ENCODE peak calls at places on chromosome 22, in nine cellular contexts. T is heart right ventricle, P is astrocyte, I is fibroblast of lung, W is H9, B is GM23338, F is Peyer's patch, G is pancreas, J is A673. Y is an unnamed sample.

GRCh38 chr22:26887456-26887855 is 230.1 kb downstream of the MIAT start:
- DNase-seq in J (peak; percentile 65), I (peak; percentile 97), G (no peak), B (peak; percentile 56), F (no peak), T (no peak), W (no peak), P (peak; percentile 97), Y (no peak)

GRCh38 chr22:49968831-49969661 is 8.5 kb downstream of the PIM3 start:
- DNase-seq in W (peak; percentile 40), T (peak; percentile 5), P (no peak), G (peak; percentile 63), J (no peak), I (no peak), F (peak; percentile 52), B (no peak), Y (no peak)

GRCh38 chr22:44550666-44551491 is 52.8 kb upstream of the RTL6 start:
- DNase-seq in T (peak; percentile 29), W (no peak), I (peak; percentile 91), J (no peak), P (peak; percentile 86), B (no peak), F (no peak), G (peak; percentile 57), Y (peak; percentile 1)

GRCh38 chr22:49240472-49240871 is 587.2 kb downstream of the BRD1 start:
- DNase-seq in J (no peak), P (no peak), I (no peak), B (no peak), T (no peak), G (no peak), W (peak; percentile 10), F (peak; percentile 29), Y (no peak)

GRCh38 chr22:38239101-38239761 is 33.6 kb downstream of the TMEM184B start:
- DNase-seq in T (no peak), J (no peak), P (peak; percentile 94), F (no peak), W (no peak), B (no peak), I (peak; percentile 95), G (no peak), Y (peak; percentile 64)

GRCh38 chr22:44535362-44536095 is 37.5 kb upstream of the RTL6 start:
- DNase-seq in P (no peak), T (no peak), B (no peak), G (no peak), W (no peak), J (no peak), F (no peak), I (no peak), Y (no peak)

GRCh38 chr22:21714784-21715183 is 20.8 kb downstream of the YPEL1 start:
- DNase-seq in J (peak; percentile 17), T (no peak), G (no peak), B (no peak), P (no peak), W (no peak), F (no peak), I (no peak), Y (no peak)

GRCh38 chr22:47782461-47783075 is 1020.1 kb downstream of the TBC1D22A start:
- DNase-seq in G (no peak), P (no peak), T (no peak), W (no peak), J (no peak), B (no peak), I (no peak), F (no peak), Y (no peak)

GRCh38 chr22:46239261-46240048 is 10.6 kb downstream of the CDPF1 start:
- DNase-seq in T (no peak), J (no peak), P (no peak), W (no peak), F (no peak), B (no peak), I (no peak), G (no peak), Y (peak; percentile 19)

GRCh38 chr22:46029574-46030200 is 52.7 kb upstream of the WNT7B start:
- DNase-seq in G (peak; percentile 13), J (no peak), I (no peak), T (no peak), W (no peak), P (no peak), F (peak; percentile 19), B (no peak), Y (no peak)

GRCh38 chr22:32355760-32356159 is 1.9 kb upstream of the RFPL3 start:
- DNase-seq in F (no peak), P (no peak), T (no peak), I (no peak), J (no peak), G (no peak), W (no peak), B (peak; percentile 72), Y (peak; percentile 49)

GRCh38 chr22:41526802-41527799 is 17.2 kb downstream of the POLR3H start:
- DNase-seq in P (no peak), T (no peak), G (peak; percentile 79), W (peak; percentile 63), B (peak; percentile 70), J (peak; percentile 49), I (no peak), F (no peak), Y (peak; percentile 36)

GRCh38 chr22:42432020-42432596 is at the start of gene NFAM1:
- DNase-seq in W (no peak), P (no peak), T (no peak), G (no peak), I (no peak), B (no peak), F (no peak), J (peak; percentile 72), Y (no peak)

GRCh38 chr22:49977578-49977977 is 17.0 kb downstream of the PIM3 start:
- DNase-seq in W (no peak), G (no peak), F (no peak), P (no peak), J (no peak), T (no peak), B (no peak), I (no peak), Y (no peak)

GRCh38 chr22:35987487-35987886 is 41.1 kb downstream of the RBFOX2 start:
- DNase-seq in J (peak; percentile 62), W (no peak), P (no peak), F (no peak), G (no peak), I (peak; percentile 48), T (no peak), B (no peak), Y (peak; percentile 30)

GRCh38 chr22:22895776-22896445 is 8.3 kb downstream of the IGLL5 start:
- DNase-seq in W (no peak), B (no peak), T (no peak), P (no peak), I (no peak), F (no peak), J (no peak), G (no peak), Y (no peak)
- H3K4me1 ChIP-seq in W (no peaks in the 10 kb centered on the region), B (no peaks in the 10 kb centered on the region), T (no peaks in the 10 kb centered on the region), P (no peaks in the 10 kb centered on the region), I (no peaks in the 10 kb centered on the region), F (no peaks in the 10 kb centered on the region), J (no peaks in the 10 kb centered on the region), G (no peaks in the 10 kb centered on the region), Y (no peaks in the 10 kb centered on the region)

GRCh38 chr22:17379939-17380710 is 10.9 kb downstream of the CECR2 start:
- DNase-seq in P (no peak), G (no peak), W (no peak), J (no peak), I (no peak), T (no peak), F (no peak), B (no peak), Y (no peak)

GRCh38 chr22:17376950-17377349 is 7.7 kb downstream of the CECR2 start:
- DNase-seq in B (no peak), G (no peak), I (no peak), F (no peak), J (no peak), P (no peak), W (no peak), T (no peak), Y (no peak)

GRCh38 chr22:17373839-17374238 is 4.6 kb downstream of the CECR2 start:
- DNase-seq in F (no peak), I (no peak), T (no peak), B (no peak), W (no peak), G (no peak), P (no peak), J (no peak), Y (no peak)

GRCh38 chr22:17371446-17371845 is 2.2 kb downstream of the CECR2 start:
- DNase-seq in B (no peak), I (no peak), J (no peak), T (no peak), F (no peak), W (no peak), G (no peak), P (no peak), Y (no peak)

DNA sequence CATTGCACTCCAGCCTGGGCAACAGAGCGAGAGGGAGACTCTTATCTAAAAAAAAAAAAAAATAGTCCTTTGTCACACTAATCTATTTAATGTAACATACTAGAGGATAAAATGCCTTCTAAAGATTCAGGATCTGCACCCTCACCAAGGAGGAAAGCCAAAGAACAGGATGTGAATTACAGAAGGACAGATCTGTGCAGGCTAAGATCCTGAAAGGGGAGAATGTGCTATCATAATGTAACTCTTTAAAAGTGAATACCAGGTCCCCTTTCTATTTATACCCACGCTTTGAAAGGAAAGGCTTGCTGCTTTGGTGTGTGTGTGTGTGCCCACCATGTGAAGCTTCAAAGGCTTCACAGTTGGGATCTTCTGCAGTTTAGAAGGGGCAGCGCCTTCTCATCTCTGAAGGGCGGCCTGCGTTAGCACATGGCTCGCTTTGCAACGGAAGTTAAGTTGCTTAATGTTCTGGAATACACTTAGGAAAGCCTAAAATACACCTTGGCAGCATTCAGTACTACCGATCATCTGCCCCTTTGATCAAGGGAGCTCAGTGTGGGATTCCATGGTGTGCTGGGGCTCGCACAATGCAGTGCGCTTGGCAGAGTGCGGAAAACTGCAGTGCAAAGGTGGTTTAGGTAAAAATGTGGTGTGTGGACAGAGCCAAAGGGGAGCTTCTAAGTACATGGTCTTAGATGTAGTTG is 6.8 kb downstream of the CECR2 start:
- DNase-seq in G (no peak), I (no peak), P (no peak), W (no peak), F (no peak), B (no peak), T (no peak), J (no peak), Y (no peak)
- H3K27me3 ChIP-seq in G (no peaks in the 10 kb centered on the region), I (peaks cover 7% of the 10 kb centered on the region), P (peaks cover 18% of the 10 kb centered on the region), W (no peaks in the 10 kb centered on the region), F (no peaks in the 10 kb centered on the region), B (no peaks in the 10 kb centered on the region), T (peaks cover 28% of the 10 kb centered on the region), J (peaks cover 18% of the 10 kb centered on the region), Y (peaks cover 4% of the 10 kb centered on the region)

DNA sequence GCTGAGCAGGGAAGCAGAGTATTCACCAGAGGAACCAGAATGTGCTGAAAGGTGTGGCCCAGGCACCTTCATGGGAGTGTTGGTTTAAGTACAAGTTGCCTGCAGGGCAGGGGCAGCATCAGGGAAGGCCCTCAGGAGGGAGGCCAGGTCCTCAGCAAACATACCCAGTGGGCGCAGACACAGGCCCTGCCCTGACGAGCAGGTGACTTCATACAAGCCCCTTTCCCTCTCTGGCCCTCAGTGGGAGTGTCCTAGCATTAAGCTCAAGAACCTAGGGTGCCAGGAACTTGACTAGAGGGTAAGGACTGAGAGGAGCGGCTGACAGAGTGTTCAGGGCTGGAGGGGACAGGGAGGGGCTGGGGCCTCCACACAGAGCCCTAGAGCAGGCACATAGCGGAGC is 7.5 kb upstream of the CASTOR1 start:
- DNase-seq in W (no peak), F (no peak), I (no peak), B (no peak), J (no peak), G (no peak), P (no peak), T (no peak), Y (no peak)
- H3K27ac ChIP-seq in W (no peak overlapping the region), F (no peak overlapping the region), I (no peak overlapping the region), B (no peak overlapping the region), J (no peak overlapping the region), G (no peak overlapping the region), P (no peak overlapping the region), T (no peak overlapping the region), Y (no peak overlapping the region)

GRCh38 chr22:23530766-23531282 is 49.3 kb downstream of the IGLL1 start:
- DNase-seq in P (no peak), W (peak; percentile 20), J (no peak), G (peak; percentile 32), I (no peak), T (no peak), B (no peak), F (no peak), Y (no peak)
- H3K4me1 ChIP-seq in P (no peaks in the 10 kb centered on the region), W (peaks cover 13% of the 10 kb centered on the region), J (no peaks in the 10 kb centered on the region), G (no peaks in the 10 kb centered on the region), I (no peaks in the 10 kb centered on the region), T (no peaks in the 10 kb centered on the region), B (peaks cover 26% of the 10 kb centered on the region), F (no peaks in the 10 kb centered on the region), Y (no peaks in the 10 kb centered on the region)

Y was measured in small intestine.